ENCODE peak calls at places on chromosomes 13 and 19, in seven cellular contexts. P, E, A, U, I, D and G are unnamed samples.

GRCh38 chr13:113792236-113792770 is 33.3 kb downstream of the TMEM255B start:
- DNase-seq in P (no peak), E (no peak), A (no peak), U (no peak), I (no peak), D (peak; percentile 31), G (no peak)

GRCh38 chr13:21518617-21519144 is 59.6 kb upstream of the ZDHHC20 start:
- DNase-seq in P (no peak), E (no peak), A (no peak), U (no peak), I (no peak), D (no peak), G (no peak)

GRCh38 chr19:29810504-29810871 is 1.3 kb upstream of the CCNE1 start:
- DNase-seq in P (no peak), E (no peak), A (peak; percentile 11), U (no peak), I (no peak), D (no peak), G (no peak)

GRCh38 chr13:114080739-114081561 is 51.5 kb downstream of the RASA3 start:
- DNase-seq in P (no peak), E (no peak), A (no peak), U (no peak), I (no peak), D (peak; percentile 38), G (no peak)

GRCh38 chr19:4360641-4361151 is 17.3 kb downstream of the MPND start:
- DNase-seq in P (no peak), E (no peak), A (no peak), U (no peak), I (no peak), D (no peak), G (no peak)

GRCh38 chr13:61654501-61654900 is 238.9 kb upstream of the PCDH20 start:
- DNase-seq in P (no peak), E (no peak), A (no peak), U (no peak), I (no peak), D (no peak), G (no peak)

GRCh38 chr19:1777149-1777548 is 23.8 kb downstream of the ONECUT3 start:
- DNase-seq in P (no peak), E (no peak), A (no peak), U (no peak), I (no peak), D (no peak), G (no peak)

GRCh38 chr13:106649495-106649894 is 81.6 kb upstream of the ARGLU1 start:
- DNase-seq in P (no peak), E (no peak), A (no peak), U (no peak), I (no peak), D (no peak), G (no peak)

GRCh38 chr13:27852491-27852890 is 60.2 kb downstream of the GSX1 start:
- DNase-seq in P (no peak), E (no peak), A (no peak), U (no peak), I (no peak), D (no peak), G (no peak)

GRCh38 chr13:97020194-97020593 is 25.9 kb upstream of the OXGR1 start:
- DNase-seq in P (no peak), E (no peak), A (no peak), U (no peak), I (no peak), D (no peak), G (no peak)

GRCh38 chr19:48158210-48158790 is 11.8 kb downstream of the LIG1 start:
- DNase-seq in P (no peak), E (no peak), A (no peak), U (no peak), I (no peak), D (no peak), G (peak; percentile 22)

GRCh38 chr19:2048959-2049740 is 1.9 kb downstream of the MKNK2 start:
- DNase-seq in P (peak; percentile 70), E (no peak), A (no peak), U (peak; percentile 68), I (no peak), D (peak; percentile 72), G (peak; percentile 36)

GRCh38 chr13:74082741-74083160 is 51.5 kb downstream of the KLF12 start:
- DNase-seq in P (no peak), E (no peak), A (no peak), U (no peak), I (no peak), D (no peak), G (no peak)

GRCh38 chr13:113810640-113811039 is 51.6 kb downstream of the TMEM255B start:
- DNase-seq in P (no peak), E (no peak), A (no peak), U (no peak), I (no peak), D (no peak), G (no peak)

GRCh38 chr19:48480476-48481190 is 11.5 kb downstream of the CYTH2 start:
- DNase-seq in P (peak; percentile 69), E (peak; percentile 23), A (peak; percentile 77), U (no peak), I (no peak), D (peak; percentile 71), G (peak; percentile 43)

GRCh38 chr19:8147579-8147978 is 1.8 kb downstream of the FBN3 start:
- DNase-seq in P (no peak), E (no peak), A (no peak), U (no peak), I (no peak), D (no peak), G (no peak)

GRCh38 chr13:57286511-57287098 is 119.6 kb downstream of the PRR20E start:
- DNase-seq in P (no peak), E (no peak), A (no peak), U (no peak), I (no peak), D (no peak), G (no peak)

GRCh38 chr19:6010107-6010506 is 32.2 kb upstream of the RANBP3 start:
- DNase-seq in P (no peak), E (no peak), A (no peak), U (no peak), I (no peak), D (peak; percentile 13), G (no peak)

GRCh38 chr13:67136157-67136556 is 94.0 kb downstream of the PCDH9 start:
- DNase-seq in P (no peak), E (no peak), A (no peak), U (no peak), I (peak; percentile 58), D (no peak), G (no peak)

GRCh38 chr19:49469828-49470614 is 4.0 kb upstream of the FLT3LG start:
- DNase-seq in P (no peak), E (peak; percentile 42), A (peak; percentile 89), U (no peak), I (no peak), D (peak; percentile 66), G (no peak)

GRCh38 chr19:4043410-4043809 is 23.3 kb downstream of the ZBTB7A start:
- DNase-seq in P (no peak), E (no peak), A (no peak), U (no peak), I (no peak), D (no peak), G (no peak)

GRCh38 chr13:21686761-21687391 is 16.0 kb downstream of the FGF9 start:
- DNase-seq in P (no peak), E (no peak), A (no peak), U (no peak), I (no peak), D (no peak), G (no peak)

GRCh38 chr19:37930416-37930815 is 23.4 kb downstream of the SIPA1L3 start:
- DNase-seq in P (no peak), E (no peak), A (no peak), U (no peak), I (no peak), D (no peak), G (peak; percentile 24)

GRCh38 chr19:4140237-4140711 is 13.2 kb upstream of the CREB3L3 start:
- DNase-seq in P (no peak), E (no peak), A (peak; percentile 64), U (no peak), I (peak; percentile 85), D (no peak), G (peak; percentile 72)

GRCh38 chr13:67094952-67095351 is 135.2 kb downstream of the PCDH9 start:
- DNase-seq in P (no peak), E (no peak), A (no peak), U (no peak), I (no peak), D (no peak), G (no peak)

GRCh38 chr19:7925171-7925837 is 631 bp downstream of the CTXN1 start:
- DNase-seq in P (no peak), E (peak; percentile 59), A (peak; percentile 87), U (peak; percentile 54), I (peak; percentile 85), D (peak; percentile 85), G (peak; percentile 78)

GRCh38 chr19:19696386-19696785 is 27.7 kb downstream of the ZNF101 start:
- DNase-seq in P (no peak), E (no peak), A (no peak), U (no peak), I (no peak), D (no peak), G (no peak)

GRCh38 chr19:50777830-50778303 is 7.6 kb downstream of the GPR32 start:
- DNase-seq in P (no peak), E (no peak), A (peak; percentile 75), U (no peak), I (no peak), D (no peak), G (no peak)

GRCh38 chr19:44626067-44626624 is 12.8 kb downstream of the IGSF23 start:
- DNase-seq in P (no peak), E (no peak), A (no peak), U (peak; percentile 70), I (no peak), D (no peak), G (peak; percentile 96)

GRCh38 chr19:17049711-17050280 is 23.2 kb upstream of the CPAMD8 start:
- DNase-seq in P (no peak), E (no peak), A (no peak), U (no peak), I (no peak), D (no peak), G (peak; percentile 61)

GRCh38 chr19:6219592-6220290 is 60.0 kb downstream of the MLLT1 start:
- DNase-seq in P (no peak), E (no peak), A (no peak), U (no peak), I (no peak), D (peak; percentile 62), G (peak; percentile 54)

GRCh38 chr13:97849305-97849704 is 104.2 kb upstream of the IPO5 start:
- DNase-seq in P (no peak), E (no peak), A (peak; percentile 39), U (no peak), I (peak; percentile 19), D (no peak), G (peak; percentile 48)

GRCh38 chr13:26015276-26015934 is 36.4 kb downstream of the SHISA2 start:
- DNase-seq in P (no peak), E (no peak), A (no peak), U (no peak), I (no peak), D (no peak), G (peak; percentile 36)

GRCh38 chr13:42821437-42821836 is 40.1 kb downstream of the FAM216B start:
- DNase-seq in P (no peak), E (no peak), A (no peak), U (no peak), I (no peak), D (no peak), G (no peak)

GRCh38 chr13:31261241-31261640 is 61.5 kb downstream of the B3GLCT start:
- DNase-seq in P (no peak), E (no peak), A (no peak), U (no peak), I (no peak), D (no peak), G (no peak)

GRCh38 chr13:56906909-56907308 is 233.8 kb upstream of the PRR20A start:
- DNase-seq in P (no peak), E (no peak), A (no peak), U (no peak), I (no peak), D (no peak), G (no peak)

GRCh38 chr13:19171563-19171962 is 10.1 kb downstream of the TUBA3C start:
- DNase-seq in P (no peak), E (no peak), A (no peak), U (no peak), I (no peak), D (no peak), G (no peak)

GRCh38 chr13:36819811-36820140 is 754 bp downstream of the RFXAP start:
- DNase-seq in P (no peak), E (no peak), A (peak; percentile 74), U (no peak), I (peak; percentile 19), D (no peak), G (peak; percentile 27)